ENCODE peak calls at places on chromosomes 1 and 21, in four cellular contexts. Q, I, D and F are unnamed samples.

GRCh38 chr1:7265771-7266371 is 480.6 kb downstream of the CAMTA1 start:
- DNase-seq in I (peak), D (peak), Q (peak), F (peak)

GRCh38 chr1:61642475-61643232 is 82.3 kb downstream of the TM2D1 start:
- DNase-seq in D (no peak), I (no peak), Q (peak), F (no peak)

GRCh38 chr1:86156571-86157455 is at the start of gene COL24A1:
- DNase-seq in I (no peak), D (peak), Q (peak), F (no peak)

GRCh38 chr1:19757641-19758040 is 42.1 kb downstream of the TMCO4 start:
- DNase-seq in D (no peak), I (no peak), Q (no peak), F (no peak)

GRCh38 chr1:199774433-199775089 is 252.9 kb upstream of the NR5A2 start:
- DNase-seq in Q (peak), D (peak), I (peak), F (no peak)

GRCh38 chr1:45442272-45442671 is 48.7 kb downstream of the TESK2 start:
- DNase-seq in Q (no peak), D (peak), I (peak), F (no peak)

GRCh38 chr21:43303240-43304178 is 123.4 kb downstream of the SIK1 start:
- DNase-seq in D (no peak), I (no peak), Q (no peak), F (no peak)

GRCh38 chr1:219837994-219838294 is 90.4 kb downstream of the SLC30A10 start:
- DNase-seq in D (no peak), I (no peak), Q (no peak), F (no peak)

GRCh38 chr1:63674238-63674864 is 81.1 kb downstream of the PGM1 start:
- DNase-seq in I (peak), Q (peak), D (peak), F (peak)

GRCh38 chr21:38352536-38353219 is 95.9 kb downstream of the KCNJ15 start:
- DNase-seq in I (peak), D (peak), Q (peak), F (peak)

GRCh38 chr1:2228684-2229031 is 539 bp downstream of the SKI start:
- DNase-seq in Q (no peak), D (peak), I (no peak), F (no peak)

GRCh38 chr1:18234790-18235242 is 127.2 kb downstream of the IGSF21 start:
- DNase-seq in I (no peak), Q (peak), D (peak), F (no peak)

GRCh38 chr1:205343431-205344009 is 13.2 kb downstream of the KLHDC8A start:
- DNase-seq in D (no peak), Q (no peak), I (no peak), F (no peak)

GRCh38 chr1:76254165-76255043 is 179.9 kb downstream of the ST6GALNAC3 start:
- DNase-seq in D (peak), Q (no peak), I (peak), F (no peak)

GRCh38 chr1:6783956-6784559 is 1.2 kb upstream of the CAMTA1 start:
- DNase-seq in I (no peak), Q (no peak), D (peak), F (no peak)

GRCh38 chr1:243268751-243269460 is 13.1 kb downstream of the SDCCAG8 start:
- DNase-seq in Q (peak), I (no peak), D (peak), F (no peak)

GRCh38 chr1:19640363-19641316 is 3.5 kb upstream of the NBL1 start:
- DNase-seq in D (no peak), Q (peak), I (peak), F (no peak)

GRCh38 chr1:56958526-56958925 is 7.3 kb downstream of the C8B start:
- DNase-seq in I (no peak), D (no peak), Q (no peak), F (no peak)

GRCh38 chr1:90593312-90593711 is 123.8 kb downstream of the BARHL2 start:
- DNase-seq in I (no peak), Q (no peak), D (no peak), F (no peak)

DNA sequence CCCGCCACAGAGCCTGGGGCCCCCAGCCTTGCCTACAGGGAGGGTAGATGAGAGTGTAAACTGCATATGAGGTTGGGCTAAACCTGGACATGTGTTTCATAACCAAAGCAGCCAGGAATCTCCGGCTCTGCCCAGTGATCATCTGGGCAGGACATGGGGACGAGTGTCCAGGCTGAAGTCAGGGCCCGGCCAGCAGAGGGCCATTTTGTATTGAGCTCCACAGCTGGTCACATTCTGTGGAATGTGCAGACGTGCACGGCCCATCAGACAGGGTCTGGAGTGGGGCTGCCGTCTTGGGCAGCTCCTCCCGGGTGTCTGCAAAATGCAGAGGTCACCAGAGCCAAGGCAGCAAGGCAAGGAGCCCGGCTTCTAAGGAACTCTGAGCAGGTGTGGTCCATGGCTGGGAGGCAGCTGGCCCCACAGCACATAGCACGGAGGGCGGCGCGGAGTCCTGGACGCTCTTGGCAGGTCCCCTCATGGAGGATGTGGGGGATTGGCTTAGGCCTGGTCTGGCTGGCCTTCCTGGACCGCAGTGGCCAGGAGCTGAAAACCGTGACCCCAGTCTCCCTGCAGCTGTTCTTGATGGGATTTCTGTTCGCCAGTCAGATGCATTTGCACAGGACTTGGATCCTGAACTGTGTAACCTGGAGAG is 6.3 kb downstream of the LRRC3 start:
- DNase-seq in D (no peak), I (no peak), Q (no peak), F (no peak)
- TF ChIP-seq CTCF in D (no peak), I (no peak), Q (no peak), F (no peak)

GRCh38 chr1:238690415-238690814 is 696.0 kb upstream of the CHRM3 start:
- DNase-seq in Q (no peak), D (peak), I (no peak), F (no peak)
- TF ChIP-seq CTCF in Q (no peak), D (peak), I (no peak), F (peak)

GRCh38 chr1:206933333-206933945 is 11.7 kb upstream of the FCMR start:
- DNase-seq in D (no peak), Q (peak), I (no peak), F (no peak)
- TF ChIP-seq CTCF in D (peak), Q (peak), I (peak), F (peak)

GRCh38 chr1:145960468-145961108 is 2.8 kb upstream of the LIX1L start:
- DNase-seq in D (peak), Q (peak), I (no peak), F (no peak)
- TF ChIP-seq CTCF in D (no peak), Q (no peak), I (peak), F (peak)

DNA sequence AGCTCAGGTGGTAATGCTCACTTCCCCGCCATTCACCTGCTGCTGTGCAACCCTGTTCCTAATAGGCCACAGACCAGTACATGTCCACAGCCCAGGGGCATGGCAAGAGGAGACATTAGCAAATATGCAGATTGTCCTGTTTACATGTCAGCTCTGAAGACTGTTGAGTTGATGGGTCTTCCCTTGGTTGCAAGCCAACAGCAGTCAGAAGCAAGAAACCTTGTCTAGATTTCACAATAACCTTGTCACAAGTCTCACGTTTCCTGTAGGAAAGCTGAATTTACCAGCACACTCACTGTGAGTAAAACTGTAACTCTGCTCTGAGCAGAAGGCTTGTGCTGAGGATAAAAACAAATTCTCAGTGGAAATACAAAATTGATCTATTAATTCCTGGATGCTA is 195.1 kb downstream of the HLX start:
- DNase-seq in D (peak), I (no peak), Q (no peak), F (no peak)
- TF ChIP-seq CTCF in D (no peak), I (no peak), Q (no peak), F (no peak)

GRCh38 chr21:33268736-33269441 is 2.7 kb downstream of the IL10RB start:
- DNase-seq in I (no peak), D (no peak), Q (peak), F (no peak)
- TF ChIP-seq CTCF in I (no peak), D (no peak), Q (no peak), F (no peak)

DNA sequence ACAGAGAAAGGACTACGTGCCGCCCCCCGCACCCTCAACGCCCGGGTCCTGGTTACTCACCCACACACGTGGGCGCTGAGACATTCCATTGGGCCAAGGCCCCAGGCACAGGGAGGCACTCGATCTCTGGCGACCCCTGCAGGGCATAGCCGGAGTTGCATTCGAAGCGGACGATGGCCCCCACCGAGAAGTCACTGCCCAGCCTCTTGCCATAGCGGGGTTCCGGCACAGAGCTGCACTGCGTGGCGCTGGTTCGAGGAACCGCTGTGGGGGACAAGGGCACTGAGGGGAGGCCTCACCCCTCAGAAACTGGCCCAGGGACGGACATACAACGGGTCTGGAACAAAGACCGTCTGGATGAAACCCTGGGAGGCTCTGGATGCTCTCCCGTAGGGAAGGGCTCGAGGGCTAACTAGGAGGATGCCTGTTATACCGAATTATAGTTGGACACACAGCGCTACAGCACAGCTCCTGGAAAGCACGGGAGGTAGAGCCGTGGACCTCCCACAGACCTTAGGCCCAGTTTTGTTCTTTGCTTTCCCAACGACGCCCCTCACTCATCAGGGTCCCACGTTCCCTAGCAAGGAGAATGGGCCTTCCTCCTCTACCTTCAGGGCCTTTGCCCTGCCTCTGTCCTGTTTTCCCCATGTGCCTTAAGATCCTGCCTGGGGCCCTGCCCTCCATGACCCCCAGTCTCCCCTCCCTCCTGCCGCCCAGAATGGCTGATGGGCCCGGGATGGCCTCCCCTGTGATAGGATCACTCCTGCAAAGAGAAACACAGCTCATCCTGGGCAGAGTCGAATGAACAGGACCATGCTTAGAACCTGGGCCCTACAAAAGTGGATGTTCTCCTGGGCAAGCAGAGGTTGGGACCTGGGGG is 152.8 kb downstream of the ZSCAN20 start:
- DNase-seq in I (no peak), D (no peak), Q (no peak), F (no peak)
- TF ChIP-seq CTCF in I (peak), D (peak), Q (no peak), F (no peak)

GRCh38 chr1:35112668-35113067 is 33.5 kb downstream of the ZMYM1 start:
- DNase-seq in Q (no peak), I (no peak), D (peak), F (no peak)
- TF ChIP-seq CTCF in Q (no peak), I (peak), D (peak), F (no peak)

GRCh38 chr1:16118706-16119105 is 37.2 kb downstream of the EPHA2 start:
- DNase-seq in I (no peak), Q (no peak), D (no peak), F (no peak)
- TF ChIP-seq CTCF in I (no peak), Q (no peak), D (no peak), F (no peak)

GRCh38 chr1:81650741-81651140 is 150.0 kb upstream of the ADGRL2 start:
- DNase-seq in I (no peak), Q (no peak), D (peak), F (no peak)

GRCh38 chr1:81654657-81655056 is 146.1 kb upstream of the ADGRL2 start:
- DNase-seq in I (no peak), Q (no peak), D (no peak), F (no peak)

DNA sequence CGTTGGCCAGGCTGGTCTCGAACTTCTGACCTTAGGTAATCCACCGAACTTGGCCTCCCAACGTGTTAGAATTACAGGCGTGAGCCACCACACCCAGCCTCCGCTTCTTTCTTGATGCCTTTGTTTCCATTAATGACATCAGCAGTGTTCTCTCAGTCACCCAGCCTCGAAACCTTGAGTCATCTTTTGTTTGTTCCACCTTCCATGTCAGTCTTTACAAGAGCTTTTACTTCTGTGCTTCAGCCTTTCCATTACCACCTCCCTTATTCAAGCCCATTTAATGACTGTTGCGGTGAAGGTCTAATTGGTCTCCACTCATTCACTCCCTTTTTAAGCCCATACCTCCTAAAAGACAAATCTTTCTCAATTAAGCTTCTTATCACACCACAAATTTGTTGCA is 146.6 kb upstream of the ADGRL2 start:
- DNase-seq in I (no peak), D (peak), Q (no peak), F (no peak)
- TF ChIP-seq CTCF in I (no peak), D (no peak), Q (no peak), F (no peak)